ENCODE peak calls at places on chromosomes 11 and 22, in four cellular contexts. B is SJSA1, Z is cardiac muscle cell, G is mesenchymal stem cell. U is an unnamed sample.

GRCh38 chr11:44316388-44317240 is 6.7 kb upstream of the ALX4 start:
- DNase-seq in B (no peak), Z (no peak), G (no peak), U (no peak)

GRCh38 chr11:119169272-119169719 is 771 bp downstream of the NLRX1 start:
- DNase-seq in B (peak; percentile 47), Z (peak; percentile 49), G (no peak), U (peak; percentile 83)

GRCh38 chr22:35657571-35658312 is 9.5 kb downstream of the APOL6 start:
- DNase-seq in B (no peak), Z (no peak), G (no peak), U (no peak)

GRCh38 chr11:47464479-47464878 is 15.5 kb upstream of the RAPSN start:
- DNase-seq in B (no peak), Z (no peak), G (peak; percentile 59), U (no peak)

GRCh38 chr22:25777870-25778269 is 35.9 kb downstream of the MYO18B start:
- DNase-seq in B (peak; percentile 31), Z (peak; percentile 64), G (peak; percentile 54), U (no peak)

GRCh38 chr11:26632691-26633159 is 60.7 kb upstream of the MUC15 start:
- DNase-seq in B (no peak), Z (no peak), G (no peak), U (no peak)

GRCh38 chr11:2751523-2752203 is 51.9 kb upstream of the KCNQ1OT1 start:
- DNase-seq in B (no peak), Z (no peak), G (no peak), U (peak; percentile 48)

GRCh38 chr22:47192651-47193437 is 430.4 kb downstream of the TBC1D22A start:
- DNase-seq in B (no peak), Z (no peak), G (no peak), U (no peak)

GRCh38 chr11:104917259-104918112 is 19.2 kb upstream of the CASP12 start:
- DNase-seq in B (no peak), Z (no peak), G (no peak), U (no peak)

GRCh38 chr11:111528557-111528956 is 12.0 kb upstream of the LAYN start:
- DNase-seq in B (no peak), Z (no peak), G (no peak), U (no peak)

GRCh38 chr11:92222701-92223100 is 1.9 kb upstream of the FAT3 start:
- DNase-seq in B (no peak), Z (no peak), G (no peak), U (no peak)

GRCh38 chr22:42993651-42994275 is 21.2 kb downstream of the PACSIN2 start:
- DNase-seq in B (peak; percentile 52), Z (peak; percentile 74), G (peak; percentile 60), U (no peak)

GRCh38 chr11:28099715-28100114 is 8.2 kb downstream of the KIF18A start:
- DNase-seq in B (no peak), Z (no peak), G (no peak), U (no peak)

GRCh38 chr22:23175817-23176644 is 4.3 kb upstream of the BCR start:
- DNase-seq in B (no peak), Z (no peak), G (no peak), U (no peak)

GRCh38 chr22:33921576-33922181 is 1.4 kb upstream of the LARGE1 start:
- DNase-seq in B (peak; percentile 73), Z (peak; percentile 60), G (peak; percentile 83), U (peak; percentile 63)

GRCh38 chr11:29280452-29280851 is 736.4 kb downstream of the KCNA4 start:
- DNase-seq in B (peak; percentile 24), Z (no peak), G (no peak), U (no peak)

GRCh38 chr11:22466809-22467208 is 128.6 kb downstream of the SLC17A6 start:
- DNase-seq in B (no peak), Z (peak; percentile 75), G (peak; percentile 54), U (peak; percentile 63)

GRCh38 chr11:120104041-120104440 is 33.9 kb downstream of the TRIM29 start:
- DNase-seq in B (no peak), Z (no peak), G (no peak), U (no peak)

GRCh38 chr11:121964591-121964990 is 151.4 kb downstream of the BLID start:
- DNase-seq in B (peak; percentile 14), Z (peak; percentile 38), G (peak; percentile 77), U (peak; percentile 49)

GRCh38 chr11:35144811-35145210 is 5.8 kb downstream of the CD44 start:
- DNase-seq in B (peak; percentile 81), Z (peak; percentile 59), G (peak; percentile 43), U (no peak)

GRCh38 chr22:30813936-30814335 is 119.3 kb downstream of the OSBP2 start:
- DNase-seq in B (no peak), Z (no peak), G (no peak), U (no peak)

GRCh38 chr22:19872779-19873137 is 18.1 kb upstream of the GNB1L start:
- DNase-seq in B (no peak), Z (no peak), G (no peak), U (peak; percentile 10)

GRCh38 chr11:74694136-74694535 is 37.1 kb downstream of the CHRDL2 start:
- DNase-seq in B (no peak), Z (no peak), G (no peak), U (no peak)

GRCh38 chr11:65898656-65899355 is 1.4 kb downstream of the FOSL1 start:
- DNase-seq in B (no peak), Z (no peak), G (no peak), U (no peak)

GRCh38 chr22:21665047-21665851 is 563 bp upstream of the PPIL2 start:
- DNase-seq in B (no peak), Z (no peak), G (no peak), U (no peak)

GRCh38 chr22:21672107-21672629 is 6.4 kb downstream of the PPIL2 start:
- DNase-seq in B (no peak), Z (no peak), G (no peak), U (no peak)

GRCh38 chr22:21673534-21674321 is 7.9 kb downstream of the PPIL2 start:
- DNase-seq in B (no peak), Z (no peak), G (no peak), U (no peak)

GRCh38 chr22:21666786-21667185 is 974 bp downstream of the PPIL2 start:
- DNase-seq in B (no peak), Z (no peak), G (peak; percentile 22), U (no peak)

GRCh38 chr22:21669026-21669425 is 3.2 kb downstream of the PPIL2 start:
- DNase-seq in B (no peak), Z (no peak), G (no peak), U (no peak)
- H3K27ac ChIP-seq in B (no peak overlapping the region), Z (no peak overlapping the region), G (no peak overlapping the region), U (no peak overlapping the region)

GRCh38 chr22:37563153-37564081 is 3.1 kb downstream of the CDC42EP1 start:
- DNase-seq in B (peak; percentile 84), Z (peak; percentile 97), G (peak; percentile 96), U (peak; percentile 81)

GRCh38 chr22:37566329-37566837 is 6.1 kb downstream of the CDC42EP1 start:
- DNase-seq in B (no peak), Z (no peak), G (no peak), U (peak; percentile 41)

GRCh38 chr22:37565830-37566229 is 5.5 kb downstream of the CDC42EP1 start:
- DNase-seq in B (no peak), Z (no peak), G (no peak), U (no peak)

GRCh38 chr22:37562049-37562784 is 1.9 kb downstream of the CDC42EP1 start:
- DNase-seq in B (no peak), Z (no peak), G (no peak), U (peak; percentile 41)

DNA sequence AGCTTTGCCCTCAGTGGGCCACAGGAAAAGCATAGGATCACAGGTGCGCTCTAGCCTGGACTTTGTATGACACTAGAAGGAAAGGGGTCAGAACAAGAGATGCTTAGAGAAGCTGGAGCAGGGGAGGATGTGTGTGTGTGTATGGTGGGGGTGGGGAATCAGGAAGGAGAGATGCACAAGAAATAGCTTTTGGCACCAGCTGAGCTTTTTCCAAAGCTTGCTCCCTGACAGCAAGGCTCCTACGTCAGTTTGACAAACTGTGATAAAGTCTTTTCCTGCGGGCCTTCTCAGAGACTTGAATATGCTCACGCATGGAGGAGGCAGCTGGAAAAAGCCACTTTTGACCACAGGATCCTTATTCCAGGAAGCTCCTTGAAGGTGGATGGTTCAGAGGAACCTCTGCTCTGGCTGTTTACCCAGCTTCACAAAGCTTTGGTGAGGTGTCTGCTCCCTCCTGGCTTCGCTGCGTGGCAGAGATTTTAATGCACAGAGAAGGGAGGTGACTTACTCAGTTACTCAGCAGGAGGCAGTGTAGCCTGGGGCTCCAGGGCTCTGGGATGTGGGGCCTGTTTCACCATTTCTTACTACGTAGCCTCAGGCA is 3.9 kb downstream of the CDC42EP1 start:
- DNase-seq in B (no peak), Z (peak; percentile 93), G (peak; percentile 83), U (no peak)
- H3K27ac ChIP-seq in B (peak overlapping the region; percentile 46), Z (no peak overlapping the region), G (peak overlapping the region; percentile 96), U (peak overlapping the region; percentile 85)

GRCh38 chr11:78364128-78364751 is 53.4 kb downstream of the GAB2 start:
- DNase-seq in B (no peak), Z (no peak), G (no peak), U (no peak)
- H3K27ac ChIP-seq in B (no peak overlapping the region), Z (no peak overlapping the region), G (no peak overlapping the region), U (no peak overlapping the region)

GRCh38 chr22:17921871-17922821 is 102.2 kb downstream of the MICAL3 start:
- DNase-seq in B (no peak), Z (no peak), G (no peak), U (no peak)
- H3K27ac ChIP-seq in B (no peak overlapping the region), Z (peak overlapping the region; percentile 94), G (peak overlapping the region; percentile 75), U (peak overlapping the region; percentile 59)

DNA sequence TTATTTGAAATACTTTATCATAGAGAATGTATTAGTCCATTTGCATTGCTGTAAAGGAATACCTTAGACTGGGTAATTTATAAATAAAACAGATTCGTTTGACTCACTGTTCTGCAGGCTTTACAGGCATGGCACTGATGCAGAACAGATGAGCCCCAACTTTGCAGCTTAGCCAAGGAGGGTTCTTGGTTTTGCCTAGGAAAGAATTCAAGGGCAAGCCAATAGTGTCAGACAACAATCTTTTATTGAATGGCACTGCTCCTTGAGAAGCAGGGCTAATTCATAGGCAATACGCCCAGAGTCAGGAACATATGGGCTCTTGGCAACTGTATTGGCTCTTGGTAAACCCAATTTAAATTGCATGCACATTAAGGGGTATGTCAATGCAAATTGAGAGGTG is 88.0 kb downstream of the RAB38 start:
- DNase-seq in B (no peak), Z (no peak), G (no peak), U (no peak)
- H3K27ac ChIP-seq in B (no peak overlapping the region), Z (no peak overlapping the region), G (no peak overlapping the region), U (no peak overlapping the region)